ENCODE peak calls at places on chromosomes 11 and 22, in seven cellular contexts. L is NCI-H1092; G is epithelial cell of esophagus; O is activated naive CD4-positive, alpha-beta T cell treated with anti-CD3 and anti-CD28 coated beads, Interleukin-2, amount 10 ng/mL, durations not matched to agents 7 days and 5 days; A is mammary epithelial cell; U is iris pigment epithelial cell; E is NCI-H345. W is an unnamed sample.

GRCh38 chr11:57353461-57354251 is 15.5 kb downstream of the P2RX3 start:
- DNase-seq in L (no peak), G (no peak), O (no peak), A (no peak), U (no peak), E (no peak), W (no peak)

GRCh38 chr11:46330887-46331652 is 16.2 kb upstream of the DGKZ start:
- DNase-seq in L (no peak), G (no peak), O (peak; percentile 74), A (no peak), U (no peak), E (peak; percentile 60), W (no peak)

GRCh38 chr11:117381481-117381880 is 53.8 kb downstream of the CEP164 start:
- DNase-seq in L (no peak), G (no peak), O (no peak), A (no peak), U (no peak), E (no peak), W (no peak)

GRCh38 chr11:134643115-134643514 is 231.1 kb upstream of the B3GAT1 start:
- DNase-seq in L (no peak), G (no peak), O (no peak), A (no peak), U (no peak), E (no peak), W (no peak)

GRCh38 chr22:27041745-27042144 is 384.4 kb downstream of the MIAT start:
- DNase-seq in L (no peak), G (no peak), O (no peak), A (no peak), U (no peak), E (no peak), W (no peak)

GRCh38 chr22:39173787-39174497 is 21.5 kb upstream of the CBX7 start:
- DNase-seq in L (no peak), G (no peak), O (peak; percentile 34), A (no peak), U (peak; percentile 18), E (no peak), W (no peak)

GRCh38 chr11:20559523-20560300 is 39.7 kb upstream of the SLC6A5 start:
- DNase-seq in L (no peak), G (peak; percentile 92), O (no peak), A (peak; percentile 80), U (no peak), E (no peak), W (no peak)

GRCh38 chr22:40973144-40973543 is 22.0 kb downstream of the RBX1 start:
- DNase-seq in L (no peak), G (no peak), O (no peak), A (no peak), U (no peak), E (no peak), W (no peak)

GRCh38 chr11:65043881-65044501 is 3.0 kb downstream of the SAC3D1 start:
- DNase-seq in L (no peak), G (no peak), O (no peak), A (peak; percentile 8), U (no peak), E (no peak), W (peak; percentile 47)

GRCh38 chr11:60328460-60328859 is 1.4 kb downstream of the MS4A6E start:
- DNase-seq in L (no peak), G (no peak), O (no peak), A (no peak), U (no peak), E (no peak), W (no peak)

GRCh38 chr11:87083029-87083428 is 45.3 kb downstream of the TMEM135 start:
- DNase-seq in L (no peak), G (no peak), O (no peak), A (no peak), U (no peak), E (no peak), W (no peak)

GRCh38 chr11:12812849-12813248 is 138.6 kb downstream of the TEAD1 start:
- DNase-seq in L (no peak), G (no peak), O (no peak), A (no peak), U (no peak), E (no peak), W (no peak)

GRCh38 chr11:47186076-47186936 is at the start of gene PACSIN3:
- DNase-seq in L (no peak), G (peak; percentile 55), O (peak; percentile 63), A (peak; percentile 26), U (peak; percentile 25), E (peak; percentile 33), W (peak; percentile 53)

GRCh38 chr11:3989891-3990290 is 104.7 kb upstream of the RRM1 start:
- DNase-seq in L (no peak), G (no peak), O (peak; percentile 32), A (no peak), U (no peak), E (no peak), W (no peak)

GRCh38 chr11:125264091-125265022 is 99.8 kb downstream of the PKNOX2 start:
- DNase-seq in L (no peak), G (no peak), O (no peak), A (no peak), U (no peak), E (no peak), W (no peak)

GRCh38 chr11:113134605-113135004 is 173.4 kb downstream of the NCAM1 start:
- DNase-seq in L (no peak), G (peak; percentile 32), O (no peak), A (peak; percentile 42), U (no peak), E (no peak), W (no peak)

GRCh38 chr11:128824199-128825049 is 42.7 kb downstream of the KCNJ1 start:
- DNase-seq in L (no peak), G (no peak), O (no peak), A (no peak), U (peak; percentile 18), E (no peak), W (no peak)

GRCh38 chr22:23240639-23241389 is 60.5 kb downstream of the BCR start:
- DNase-seq in L (no peak), G (peak; percentile 74), O (peak; percentile 32), A (peak; percentile 15), U (no peak), E (no peak), W (peak; percentile 64)

GRCh38 chr11:35763772-35764171 is 101.2 kb downstream of the TRIM44 start:
- DNase-seq in L (no peak), G (no peak), O (no peak), A (no peak), U (no peak), E (no peak), W (no peak)

GRCh38 chr11:37946155-37946766 is 1348.2 kb upstream of the RAG2 start:
- DNase-seq in L (no peak), G (peak; percentile 65), O (no peak), A (peak; percentile 43), U (peak; percentile 61), E (no peak), W (peak; percentile 47)

GRCh38 chr22:22085702-22086500 is 103.3 kb upstream of the TOP3B start:
- DNase-seq in L (no peak), G (peak; percentile 23), O (no peak), A (peak; percentile 50), U (peak; percentile 24), E (no peak), W (no peak)

GRCh38 chr22:49993649-49994360 is 18.8 kb downstream of the IL17REL start:
- DNase-seq in L (no peak), G (no peak), O (no peak), A (no peak), U (no peak), E (no peak), W (no peak)

GRCh38 chr22:49824185-49824925 is 3.3 kb downstream of the BRD1 start:
- DNase-seq in L (no peak), G (peak; percentile 27), O (no peak), A (peak; percentile 58), U (no peak), E (no peak), W (no peak)

GRCh38 chr11:109789911-109790310 is 303.3 kb upstream of the ZC3H12C start:
- DNase-seq in L (no peak), G (no peak), O (no peak), A (no peak), U (peak; percentile 22), E (no peak), W (no peak)

GRCh38 chr11:60169264-60169915 is 13.5 kb downstream of the MS4A6A start:
- DNase-seq in L (no peak), G (peak; percentile 97), O (peak; percentile 21), A (peak; percentile 97), U (peak; percentile 1), E (no peak), W (peak; percentile 98)

GRCh38 chr22:28952857-28953256 is 69.5 kb downstream of the ZNRF3 start:
- DNase-seq in L (no peak), G (no peak), O (no peak), A (no peak), U (peak; percentile 83), E (no peak), W (peak; percentile 62)

GRCh38 chr11:64088159-64089026 is 52.7 kb downstream of the FLRT1 start:
- DNase-seq in L (peak; percentile 51), G (peak; percentile 29), O (no peak), A (no peak), U (no peak), E (peak; percentile 17), W (peak; percentile 17)

GRCh38 chr11:14907411-14908213 is 15.6 kb upstream of the CYP2R1 start:
- DNase-seq in L (peak; percentile 62), G (peak; percentile 52), O (peak; percentile 89), A (peak; percentile 27), U (peak; percentile 48), E (peak; percentile 94), W (peak; percentile 70)

GRCh38 chr11:43316451-43316850 is 4.7 kb downstream of the API5 start:
- DNase-seq in L (no peak), G (no peak), O (no peak), A (peak; percentile 29), U (peak; percentile 48), E (no peak), W (no peak)

GRCh38 chr11:111765320-111765983 is 737 bp downstream of the PPP2R1B start:
- DNase-seq in L (peak; percentile 19), G (peak; percentile 19), O (no peak), A (peak; percentile 16), U (peak; percentile 14), E (peak; percentile 25), W (peak; percentile 24)

GRCh38 chr11:107276057-107276456 is 181.6 kb downstream of the CWF19L2 start:
- DNase-seq in L (no peak), G (no peak), O (no peak), A (no peak), U (no peak), E (no peak), W (no peak)

GRCh38 chr11:27443746-27444465 is 28.7 kb downstream of the LGR4 start:
- DNase-seq in L (peak; percentile 89), G (no peak), O (no peak), A (no peak), U (no peak), E (peak; percentile 56), W (no peak)

GRCh38 chr11:128349650-128350296 is 237.6 kb downstream of the ETS1 start:
- DNase-seq in L (no peak), G (no peak), O (no peak), A (no peak), U (no peak), E (no peak), W (no peak)

GRCh38 chr11:94017446-94017845 is 3.7 kb upstream of the HEPHL1 start:
- DNase-seq in L (no peak), G (peak; percentile 89), O (no peak), A (peak; percentile 93), U (peak; percentile 19), E (no peak), W (peak; percentile 17)

GRCh38 chr22:39614442-39614841 is 43.9 kb downstream of the CACNA1I start:
- DNase-seq in L (no peak), G (no peak), O (no peak), A (no peak), U (no peak), E (no peak), W (no peak)

GRCh38 chr22:50544078-50544745 is 1.5 kb upstream of the KLHDC7B start:
- DNase-seq in L (peak; percentile 3), G (peak; percentile 71), O (peak; percentile 88), A (no peak), U (peak; percentile 62), E (peak; percentile 29), W (peak; percentile 18)

GRCh38 chr11:13152736-13153541 is 124.7 kb upstream of the BMAL1 start:
- DNase-seq in L (peak; percentile 24), G (peak; percentile 64), O (no peak), A (no peak), U (peak; percentile 31), E (no peak), W (peak; percentile 60)

GRCh38 chr11:114065094-114065493 is 5.6 kb downstream of the ZBTB16 start:
- DNase-seq in L (no peak), G (no peak), O (no peak), A (no peak), U (no peak), E (no peak), W (no peak)

W was measured in MCF 10A.